ENCODE peak calls at places on chromosomes 16 and 17, in six cellular contexts. One of them, this sample, is unnamed.

GRCh38 chr16:3762080-3762750 is 44.9 kb upstream of the TRAP1 start:
- DNase-seq in sigmoid colon: no peak
- DNase-seq in upper lobe of left lung: no peak
- DNase-seq in prostate gland: no peak
- DNase-seq in stomach: no peak
- DNase-seq in esophagus muscularis mucosa: no peak
- DNase-seq in this sample: no peak

GRCh38 chr16:84061236-84061830 is 18.7 kb upstream of the SLC38A8 start:
- DNase-seq in sigmoid colon: peak
- DNase-seq in esophagus muscularis mucosa: no peak
- DNase-seq in upper lobe of left lung: no peak
- DNase-seq in stomach: no peak
- DNase-seq in prostate gland: no peak
- DNase-seq in this sample: no peak

GRCh38 chr16:85520853-85521736 is 92.0 kb upstream of the GSE1 start:
- DNase-seq in upper lobe of left lung: no peak
- DNase-seq in sigmoid colon: peak
- DNase-seq in stomach: peak
- DNase-seq in prostate gland: peak
- DNase-seq in esophagus muscularis mucosa: no peak
- DNase-seq in this sample: no peak

GRCh38 chr17:32111141-32111771 is 31.0 kb upstream of the RHOT1 start:
- DNase-seq in upper lobe of left lung: peak
- DNase-seq in esophagus muscularis mucosa: no peak
- DNase-seq in sigmoid colon: peak
- DNase-seq in prostate gland: peak
- DNase-seq in stomach: peak
- DNase-seq in this sample: no peak

GRCh38 chr16:27174007-27174406 is 29.3 kb upstream of the KDM8 start:
- DNase-seq in sigmoid colon: no peak
- DNase-seq in upper lobe of left lung: peak
- DNase-seq in esophagus muscularis mucosa: no peak
- DNase-seq in stomach: no peak
- DNase-seq in prostate gland: peak
- DNase-seq in this sample: no peak

GRCh38 chr17:17648762-17649161 is 32.5 kb upstream of the RAI1 start:
- DNase-seq in upper lobe of left lung: no peak
- DNase-seq in stomach: no peak
- DNase-seq in sigmoid colon: no peak
- DNase-seq in prostate gland: no peak
- DNase-seq in esophagus muscularis mucosa: no peak
- DNase-seq in this sample: no peak

GRCh38 chr17:52647411-52647810 is 488.9 kb upstream of the CA10 start:
- DNase-seq in prostate gland: no peak
- DNase-seq in sigmoid colon: no peak
- DNase-seq in stomach: no peak
- DNase-seq in esophagus muscularis mucosa: no peak
- DNase-seq in upper lobe of left lung: no peak
- DNase-seq in this sample: no peak

GRCh38 chr17:46851029-46851741 is at the start of gene WNT9B:
- DNase-seq in stomach: peak
- DNase-seq in upper lobe of left lung: peak
- DNase-seq in esophagus muscularis mucosa: no peak
- DNase-seq in sigmoid colon: no peak
- DNase-seq in prostate gland: peak
- DNase-seq in this sample: no peak

GRCh38 chr17:74859439-74860228 is at the start of gene GRIN2C:
- DNase-seq in esophagus muscularis mucosa: no peak
- DNase-seq in sigmoid colon: no peak
- DNase-seq in prostate gland: no peak
- DNase-seq in upper lobe of left lung: peak
- DNase-seq in stomach: no peak
- DNase-seq in this sample: no peak

GRCh38 chr17:57962441-57963148 is 7.4 kb upstream of the CUEDC1 start:
- DNase-seq in stomach: no peak
- DNase-seq in sigmoid colon: no peak
- DNase-seq in esophagus muscularis mucosa: peak
- DNase-seq in upper lobe of left lung: no peak
- DNase-seq in prostate gland: no peak
- DNase-seq in this sample: no peak

GRCh38 chr17:81514735-81515529 is 2.3 kb upstream of the ACTG1 start:
- DNase-seq in esophagus muscularis mucosa: no peak
- DNase-seq in upper lobe of left lung: peak
- DNase-seq in sigmoid colon: peak
- DNase-seq in stomach: peak
- DNase-seq in prostate gland: peak
- DNase-seq in this sample: peak

GRCh38 chr16:56279132-56279531 is 87.8 kb downstream of the GNAO1 start:
- DNase-seq in sigmoid colon: no peak
- DNase-seq in stomach: peak
- DNase-seq in prostate gland: no peak
- DNase-seq in esophagus muscularis mucosa: no peak
- DNase-seq in upper lobe of left lung: no peak
- DNase-seq in this sample: no peak

GRCh38 chr17:44030482-44030881 is 15.7 kb upstream of the TMEM101 start:
- DNase-seq in stomach: no peak
- DNase-seq in prostate gland: no peak
- DNase-seq in esophagus muscularis mucosa: no peak
- DNase-seq in sigmoid colon: no peak
- DNase-seq in upper lobe of left lung: no peak
- DNase-seq in this sample: no peak

GRCh38 chr17:63841350-63842172 is 924 bp downstream of the SMARCD2 start:
- DNase-seq in upper lobe of left lung: peak
- DNase-seq in esophagus muscularis mucosa: no peak
- DNase-seq in prostate gland: peak
- DNase-seq in stomach: peak
- DNase-seq in sigmoid colon: peak
- DNase-seq in this sample: peak

GRCh38 chr17:5019475-5019956 is 15.7 kb downstream of the SLC52A1 start:
- DNase-seq in prostate gland: no peak
- DNase-seq in upper lobe of left lung: no peak
- DNase-seq in esophagus muscularis mucosa: no peak
- DNase-seq in sigmoid colon: no peak
- DNase-seq in stomach: no peak
- DNase-seq in this sample: no peak

GRCh38 chr16:28910046-28911031 is 14.7 kb downstream of the RABEP2 start:
- DNase-seq in upper lobe of left lung: peak
- DNase-seq in prostate gland: no peak
- DNase-seq in stomach: no peak
- DNase-seq in esophagus muscularis mucosa: no peak
- DNase-seq in sigmoid colon: no peak
- DNase-seq in this sample: no peak

GRCh38 chr16:56600398-56600999 is 7.9 kb upstream of the MT2A start:
- DNase-seq in stomach: peak
- DNase-seq in prostate gland: peak
- DNase-seq in esophagus muscularis mucosa: no peak
- DNase-seq in upper lobe of left lung: no peak
- DNase-seq in sigmoid colon: no peak
- DNase-seq in this sample: no peak

GRCh38 chr16:8869212-8869987 is 594 bp upstream of the CARHSP1 start:
- DNase-seq in esophagus muscularis mucosa: no peak
- DNase-seq in prostate gland: no peak
- DNase-seq in sigmoid colon: no peak
- DNase-seq in upper lobe of left lung: no peak
- DNase-seq in stomach: no peak
- DNase-seq in this sample: no peak

GRCh38 chr16:71230122-71230845 is at the start of gene HYDIN:
- DNase-seq in upper lobe of left lung: peak
- DNase-seq in sigmoid colon: no peak
- DNase-seq in stomach: no peak
- DNase-seq in esophagus muscularis mucosa: no peak
- DNase-seq in prostate gland: peak
- DNase-seq in this sample: peak

DNA sequence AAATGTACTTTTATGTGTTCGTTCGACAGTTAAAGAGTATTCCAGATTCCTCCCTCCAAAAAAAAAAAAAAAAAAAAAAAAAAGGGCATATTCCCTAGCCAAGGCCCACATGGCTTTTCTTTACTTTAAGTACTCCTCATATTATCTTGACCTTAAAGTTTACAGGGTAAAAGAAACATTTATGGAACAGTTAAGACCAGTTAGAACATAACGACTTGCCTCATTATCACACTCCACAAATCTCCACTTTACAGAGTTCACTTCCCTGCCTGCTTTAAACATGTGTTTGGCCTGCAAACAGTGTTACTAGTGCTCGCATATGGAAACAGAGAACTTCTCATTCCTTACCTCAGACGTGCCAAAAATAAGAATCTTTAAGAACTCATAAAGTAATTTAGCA is 159.2 kb downstream of the WWOX start:
- DNase-seq in stomach: no peak
- DNase-seq in upper lobe of left lung: no peak
- DNase-seq in sigmoid colon: no peak
- DNase-seq in esophagus muscularis mucosa: no peak
- DNase-seq in prostate gland: no peak
- DNase-seq in this sample: no peak
- TF ChIP-seq POLR2AphosphoS5 in stomach: peak
- TF ChIP-seq POLR2AphosphoS5 in upper lobe of left lung: no peak
- TF ChIP-seq POLR2AphosphoS5 in sigmoid colon: no peak
- TF ChIP-seq POLR2AphosphoS5 in esophagus muscularis mucosa: no peak
- TF ChIP-seq POLR2AphosphoS5 in prostate gland: peak
- TF ChIP-seq POLR2AphosphoS5 in this sample: no peak

DNA sequence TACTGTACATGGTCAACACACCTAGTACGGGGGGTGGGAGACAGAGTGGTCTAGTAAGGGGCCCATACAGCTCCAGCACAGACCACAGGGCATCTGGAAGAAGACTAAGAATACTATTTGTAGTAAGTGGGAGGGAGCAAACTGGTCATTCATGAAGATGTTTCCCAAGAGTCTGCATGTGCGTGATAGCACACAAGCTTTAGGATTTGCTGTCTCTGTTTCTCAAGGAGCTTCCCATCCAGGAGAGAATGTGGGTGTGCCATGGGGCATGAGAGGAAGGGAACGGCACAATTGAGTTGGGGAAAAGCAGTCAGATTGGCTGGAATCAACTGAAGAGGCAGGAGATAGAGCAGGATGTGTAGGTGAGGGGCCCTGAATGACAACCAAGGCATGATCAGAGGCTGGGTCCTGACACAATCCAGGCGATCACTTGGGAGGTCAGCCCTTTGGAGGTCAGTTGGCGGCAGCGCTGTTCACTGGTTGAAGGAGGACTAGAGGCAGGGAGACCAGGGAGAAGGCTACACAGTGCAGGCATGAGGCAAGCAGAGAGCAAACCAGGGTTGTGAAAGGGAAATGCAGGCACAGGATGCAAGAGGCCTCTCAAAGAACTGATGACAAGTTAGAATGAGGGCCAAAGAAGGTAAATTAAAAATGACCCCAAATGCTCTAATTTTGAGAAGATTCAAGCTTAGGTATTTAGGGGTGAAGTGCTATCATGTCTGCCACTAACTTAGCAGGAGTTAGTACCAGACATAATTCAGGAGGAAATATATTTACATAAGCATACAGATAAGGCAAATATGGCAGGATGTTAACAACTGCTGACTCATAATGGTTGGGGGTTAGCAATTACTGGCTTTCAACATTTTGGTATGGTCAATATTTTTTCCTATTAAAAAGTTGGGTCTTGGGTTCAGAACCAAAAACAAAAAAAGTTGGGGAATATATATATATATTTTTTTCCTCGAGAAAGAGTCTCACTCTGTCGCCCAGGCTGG is 10.3 kb downstream of the UBE2O start:
- DNase-seq in stomach: no peak
- DNase-seq in prostate gland: no peak
- DNase-seq in sigmoid colon: no peak
- DNase-seq in esophagus muscularis mucosa: no peak
- DNase-seq in upper lobe of left lung: no peak
- DNase-seq in this sample: no peak
- TF ChIP-seq POLR2AphosphoS5 in stomach: no peak
- TF ChIP-seq POLR2AphosphoS5 in prostate gland: no peak
- TF ChIP-seq POLR2AphosphoS5 in sigmoid colon: no peak
- TF ChIP-seq POLR2AphosphoS5 in esophagus muscularis mucosa: no peak
- TF ChIP-seq POLR2AphosphoS5 in upper lobe of left lung: no peak
- TF ChIP-seq POLR2AphosphoS5 in this sample: no peak

DNA sequence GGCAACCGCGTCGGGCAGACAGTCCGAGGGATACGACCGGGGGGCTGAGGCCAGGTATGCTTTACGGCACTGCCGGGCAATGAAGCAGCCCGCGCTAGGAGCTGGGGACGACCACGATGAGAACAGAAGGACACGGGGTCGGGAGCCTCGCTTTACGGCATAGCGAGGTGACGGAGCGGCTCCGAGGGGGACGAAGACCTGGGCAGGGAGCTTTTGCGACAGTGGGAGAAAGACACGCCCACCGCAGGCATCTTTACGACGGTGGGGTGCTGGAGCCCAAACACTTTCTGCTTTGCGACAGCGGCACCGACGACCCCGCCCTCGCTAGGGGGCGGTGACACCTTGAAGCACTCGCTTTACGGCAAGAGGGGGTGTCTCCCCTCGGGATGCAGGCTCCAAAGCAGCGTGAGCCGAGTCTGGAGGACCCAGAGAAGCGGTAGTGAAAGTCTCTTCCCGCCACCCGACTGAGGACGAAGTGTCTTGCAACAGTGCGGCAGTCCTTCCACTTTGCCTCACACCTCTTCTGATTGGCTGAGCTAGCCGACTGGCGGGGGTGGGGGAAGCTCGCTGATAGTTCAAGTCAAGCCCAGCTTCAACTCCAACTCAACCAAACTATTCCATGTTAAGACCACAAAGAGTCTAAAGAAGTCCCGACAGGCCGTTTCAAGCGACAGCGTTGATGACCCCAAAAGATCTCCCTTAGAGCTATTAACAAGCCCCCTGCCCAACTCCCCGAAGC is 394 bp upstream of the NEURL4 start:
- DNase-seq in stomach: peak
- DNase-seq in prostate gland: peak
- DNase-seq in upper lobe of left lung: peak
- DNase-seq in esophagus muscularis mucosa: peak
- DNase-seq in sigmoid colon: peak
- DNase-seq in this sample: peak
- TF ChIP-seq POLR2AphosphoS5 in stomach: peak
- TF ChIP-seq POLR2AphosphoS5 in prostate gland: peak
- TF ChIP-seq POLR2AphosphoS5 in upper lobe of left lung: peak
- TF ChIP-seq POLR2AphosphoS5 in esophagus muscularis mucosa: peak
- TF ChIP-seq POLR2AphosphoS5 in sigmoid colon: peak
- TF ChIP-seq POLR2AphosphoS5 in this sample: peak

DNA sequence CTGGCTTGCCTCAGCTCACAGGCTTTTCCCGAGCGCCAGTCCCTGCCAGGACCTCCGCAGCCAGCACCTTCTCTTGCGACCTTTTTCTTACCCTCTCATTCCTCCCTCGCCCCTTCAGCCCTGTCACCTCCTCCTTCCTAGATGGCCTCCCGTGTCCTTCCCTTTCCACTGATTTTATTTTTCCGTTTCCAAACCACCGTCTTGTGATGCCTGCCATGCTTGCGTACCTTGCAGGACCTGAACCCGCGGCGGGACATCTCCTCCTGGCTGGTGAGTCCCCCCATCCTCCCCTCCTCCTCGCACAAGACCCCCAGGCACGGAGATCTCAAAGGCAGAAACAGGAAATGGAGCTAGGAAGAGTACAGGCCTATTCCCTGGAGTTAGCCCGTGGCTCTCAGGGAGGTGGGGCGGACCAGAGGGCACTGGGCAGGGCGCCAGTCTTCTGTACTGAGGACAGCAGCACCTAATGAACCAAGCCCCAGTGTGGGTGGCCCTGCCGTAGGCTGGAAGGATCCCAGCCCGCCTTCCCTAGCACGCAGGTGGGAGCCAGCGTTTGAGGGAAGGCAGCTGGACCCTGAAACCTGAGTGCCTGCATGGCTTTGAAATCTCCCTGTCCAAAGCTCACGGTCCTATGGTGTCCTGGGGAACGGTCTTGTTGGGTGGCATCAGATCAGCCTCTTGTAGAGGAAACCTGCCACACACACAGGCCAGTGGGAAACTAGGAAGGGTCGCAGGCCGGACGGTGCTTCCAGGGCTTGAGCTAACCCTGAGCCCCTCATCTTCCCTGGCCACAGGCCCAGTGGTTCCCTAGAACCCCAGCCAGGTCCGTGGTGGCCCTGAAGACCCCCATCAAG is 612 bp downstream of the CISD3 start:
- DNase-seq in esophagus muscularis mucosa: no peak
- DNase-seq in prostate gland: no peak
- DNase-seq in sigmoid colon: peak
- DNase-seq in stomach: peak
- DNase-seq in upper lobe of left lung: peak
- DNase-seq in this sample: peak
- TF ChIP-seq POLR2AphosphoS5 in esophagus muscularis mucosa: peak
- TF ChIP-seq POLR2AphosphoS5 in prostate gland: no peak
- TF ChIP-seq POLR2AphosphoS5 in sigmoid colon: no peak
- TF ChIP-seq POLR2AphosphoS5 in stomach: no peak
- TF ChIP-seq POLR2AphosphoS5 in upper lobe of left lung: peak
- TF ChIP-seq POLR2AphosphoS5 in this sample: no peak